ENCODE peak calls at places on chromosomes 16 and 17, in six cellular contexts. X, H, D, Y, T and W are unnamed samples. For H3K4me1, the result is how much of the 10 kb centered on the place peaks cover.

GRCh38 chr16:30521873-30522641 is 4.3 kb downstream of the ZNF768 start:
- DNase-seq in T (no peak), D (no peak), X (no peak), Y (no peak), H (no peak), W (no peak)

GRCh38 chr17:39564201-39564828 is 43.4 kb downstream of the NEUROD2 start:
- DNase-seq in X (no peak), H (no peak), Y (no peak), D (no peak), T (peak), W (peak)

GRCh38 chr16:19110537-19111391 is 3.0 kb upstream of the ITPRIPL2 start:
- DNase-seq in D (no peak), H (no peak), T (no peak), Y (no peak), X (no peak), W (no peak)

GRCh38 chr17:82348434-82348833 is 10.6 kb upstream of the TEX19 start:
- DNase-seq in Y (no peak), T (no peak), H (no peak), D (no peak), X (no peak), W (no peak)

GRCh38 chr16:57773019-57773418 is 29.3 kb downstream of the KIFC3 start:
- DNase-seq in Y (no peak), D (no peak), H (no peak), X (no peak), T (no peak), W (no peak)

GRCh38 chr17:49204521-49204920 is 5.9 kb downstream of the GNGT2 start:
- DNase-seq in H (no peak), T (no peak), D (peak), X (no peak), Y (no peak), W (no peak)

GRCh38 chr16:55283776-55284717 is 40.0 kb upstream of the IRX6 start:
- DNase-seq in H (no peak), D (no peak), T (no peak), Y (no peak), X (no peak), W (no peak)

GRCh38 chr17:16573466-16573865 is 4.5 kb upstream of the ZNF287 start:
- DNase-seq in X (no peak), D (no peak), Y (no peak), H (no peak), T (no peak), W (no peak)

GRCh38 chr17:59964455-59965328 is at the start of gene RNFT1:
- DNase-seq in H (peak), D (peak), Y (peak), T (peak), X (peak), W (peak)

GRCh38 chr16:85566502-85567100 is 46.5 kb upstream of the GSE1 start:
- DNase-seq in Y (no peak), D (no peak), X (no peak), H (no peak), T (peak), W (no peak)

GRCh38 chr17:6098050-6098449 is 27.9 kb downstream of the WSCD1 start:
- DNase-seq in Y (no peak), X (no peak), T (no peak), D (no peak), H (no peak), W (no peak)

GRCh38 chr17:8994319-8994718 is 27.0 kb upstream of the NTN1 start:
- DNase-seq in H (no peak), T (peak), Y (peak), X (peak), D (peak), W (peak)

GRCh38 chr17:348692-349425 is 3.7 kb downstream of the RPH3AL start:
- DNase-seq in Y (no peak), H (peak), D (no peak), X (peak), T (no peak), W (no peak)

GRCh38 chr16:78844682-78845081 is 745.2 kb downstream of the WWOX start:
- DNase-seq in T (no peak), X (no peak), H (no peak), D (no peak), Y (no peak), W (no peak)

GRCh38 chr16:48197294-48197693 is 41.5 kb upstream of the ABCC12 start:
- DNase-seq in D (no peak), X (no peak), Y (no peak), H (no peak), T (no peak), W (no peak)
- H3K4me1 ChIP-seq in D (under half), X (under half), Y (under half), H (under half), T (under half), W (under half)

GRCh38 chr17:18921912-18922451 is 30.0 kb upstream of the SLC5A10 start:
- DNase-seq in T (no peak), Y (peak), X (no peak), H (no peak), D (peak), W (peak)
- H3K4me1 ChIP-seq in T (under half), Y (half or more), X (under half), H (under half), D (under half), W (half or more)

DNA sequence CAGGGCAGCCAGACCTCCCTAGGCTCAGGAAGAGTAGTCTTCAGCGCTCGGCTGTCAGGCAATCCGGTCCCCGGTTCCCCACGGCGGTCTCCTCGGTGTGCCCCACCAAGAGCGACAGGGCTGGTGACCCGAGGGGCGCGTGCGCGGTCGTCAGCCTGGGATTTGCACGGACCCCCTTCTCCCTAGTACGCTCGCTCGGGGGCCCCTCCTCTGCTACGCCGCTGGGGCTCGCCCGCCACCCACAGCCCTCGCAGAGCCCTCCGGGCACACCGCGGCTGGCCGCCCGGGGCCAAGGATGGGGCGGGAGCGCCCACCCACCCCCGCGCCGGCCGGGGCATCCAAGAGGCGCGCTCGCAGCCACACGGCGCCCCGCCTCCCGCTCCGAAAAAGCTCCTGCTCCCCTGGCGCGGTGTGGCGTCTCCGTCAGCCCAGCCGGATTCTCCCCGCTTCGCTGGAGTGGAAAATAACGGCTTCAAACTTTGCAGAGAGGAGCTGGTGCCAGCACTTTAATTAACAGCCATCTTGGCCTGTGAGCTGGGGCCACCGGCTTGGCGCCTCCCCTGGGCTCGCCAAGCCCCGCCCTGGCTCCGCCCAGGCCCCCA is 2.1 kb upstream of the C1QL1 start:
- DNase-seq in H (no peak), D (no peak), X (no peak), Y (no peak), T (peak), W (peak)
- H3K4me1 ChIP-seq in H (under half), D (under half), X (under half), Y (under half), T (under half), W (under half)

DNA sequence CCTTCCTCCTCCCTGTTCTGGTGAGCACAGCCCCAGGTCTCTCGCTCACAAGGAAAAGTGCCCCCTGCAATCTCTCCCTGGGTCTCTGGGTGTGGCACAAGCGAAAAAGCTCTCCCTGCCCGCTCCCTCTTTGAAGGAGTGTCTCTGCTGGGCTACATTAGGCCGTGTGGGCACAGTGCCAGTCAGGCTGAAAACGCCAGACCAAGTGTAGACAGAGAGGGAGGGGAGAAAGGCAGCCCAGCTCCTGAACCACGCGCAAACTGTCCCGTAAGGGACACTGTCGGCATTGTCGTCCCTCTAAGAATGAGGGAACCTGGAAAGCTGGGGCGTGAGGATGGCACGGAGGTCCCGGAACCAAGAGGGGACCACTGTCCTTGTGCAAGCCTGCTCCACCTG is 3.9 kb downstream of the SMIM5 start:
- DNase-seq in D (no peak), T (no peak), H (no peak), Y (no peak), X (peak), W (no peak)
- H3K4me1 ChIP-seq in D (under half), T (under half), H (under half), Y (under half), X (half or more), W (under half)

GRCh38 chr17:50211249-50212120 is 10.1 kb upstream of the COL1A1 start:
- DNase-seq in T (no peak), Y (no peak), D (no peak), X (no peak), H (peak), W (no peak)
- H3K4me1 ChIP-seq in T (under half), Y (under half), D (half or more), X (under half), H (under half), W (under half)